ENCODE peak calls at places on chromosomes 2 and 18, in six cellular contexts. W, D, K, R, E and Z are unnamed samples. For H3K27me3, the result is how much of the 10 kb centered on the place peaks cover.

GRCh38 chr2:133407341-133407740 is 160.9 kb downstream of the NCKAP5 start:
- DNase-seq in W (no peak), D (no peak), K (no peak), R (no peak), E (no peak), Z (no peak)

GRCh38 chr18:56086176-56086575 is 498.2 kb upstream of the TCF4 start:
- DNase-seq in W (no peak), D (no peak), K (no peak), R (peak), E (no peak), Z (no peak)

GRCh38 chr2:222299926-222300724 is 1.3 kb upstream of the PAX3 start:
- DNase-seq in W (no peak), D (peak), K (no peak), R (no peak), E (no peak), Z (no peak)

GRCh38 chr2:52428224-52428623 is 1339.4 kb upstream of the CHAC2 start:
- DNase-seq in W (no peak), D (peak), K (no peak), R (no peak), E (no peak), Z (no peak)

GRCh38 chr2:143345887-143346612 is 216.8 kb downstream of the ARHGAP15 start:
- DNase-seq in W (no peak), D (no peak), K (no peak), R (no peak), E (no peak), Z (no peak)

GRCh38 chr18:54957987-54958386 is 1.3 kb downstream of the CCDC68 start:
- DNase-seq in W (peak), D (no peak), K (no peak), R (peak), E (no peak), Z (no peak)

GRCh38 chr2:80348953-80349352 is 44.4 kb upstream of the LRRTM1 start:
- DNase-seq in W (no peak), D (no peak), K (no peak), R (no peak), E (no peak), Z (no peak)

GRCh38 chr2:172552547-172553291 is 3.2 kb upstream of the PDK1 start:
- DNase-seq in W (no peak), D (no peak), K (no peak), R (peak), E (no peak), Z (no peak)

GRCh38 chr2:27501042-27501441 is 4.4 kb downstream of the GCKR start:
- DNase-seq in W (no peak), D (no peak), K (no peak), R (no peak), E (no peak), Z (no peak)

GRCh38 chr2:30139131-30139870 is 7.5 kb upstream of the YPEL5 start:
- DNase-seq in W (no peak), D (no peak), K (no peak), R (no peak), E (no peak), Z (no peak)

GRCh38 chr2:197828464-197829135 is 24.2 kb downstream of the PLCL1 start:
- DNase-seq in W (no peak), D (no peak), K (no peak), R (no peak), E (no peak), Z (no peak)

GRCh38 chr2:214379227-214379626 is 31.6 kb upstream of the VWC2L start:
- DNase-seq in W (no peak), D (no peak), K (no peak), R (peak), E (no peak), Z (no peak)

GRCh38 chr2:96795076-96795475 is 21.0 kb upstream of the CNNM3 start:
- DNase-seq in W (no peak), D (no peak), K (peak), R (no peak), E (no peak), Z (no peak)

GRCh38 chr2:144596074-144596871 is 76.4 kb upstream of the ZEB2 start:
- DNase-seq in W (peak), D (peak), K (no peak), R (peak), E (no peak), Z (no peak)

GRCh38 chr2:152434395-152435182 is 99.6 kb downstream of the FMNL2 start:
- DNase-seq in W (no peak), D (peak), K (no peak), R (no peak), E (no peak), Z (no peak)

GRCh38 chr2:76478636-76479035 is 767.9 kb upstream of the GCFC2 start:
- DNase-seq in W (no peak), D (no peak), K (no peak), R (no peak), E (no peak), Z (no peak)

GRCh38 chr2:81529944-81530343 is 1225.4 kb upstream of the LRRTM1 start:
- DNase-seq in W (no peak), D (no peak), K (no peak), R (no peak), E (no peak), Z (no peak)

GRCh38 chr18:63892544-63892943 is 5.0 kb downstream of the SERPINB2 start:
- DNase-seq in W (no peak), D (no peak), K (no peak), R (no peak), E (no peak), Z (no peak)

GRCh38 chr2:221981918-221982317 is 316.9 kb downstream of the PAX3 start:
- DNase-seq in W (no peak), D (no peak), K (no peak), R (no peak), E (no peak), Z (no peak)

GRCh38 chr2:234930397-234930796 is 21.4 kb upstream of the SH3BP4 start:
- DNase-seq in W (no peak), D (no peak), K (no peak), R (no peak), E (no peak), Z (no peak)

GRCh38 chr18:41126541-41127235 is 828.3 kb upstream of the PIK3C3 start:
- DNase-seq in W (no peak), D (no peak), K (no peak), R (peak), E (no peak), Z (no peak)

GRCh38 chr2:25259744-25260124 is 82.0 kb downstream of the DNMT3A start:
- DNase-seq in W (no peak), D (peak), K (no peak), R (no peak), E (no peak), Z (no peak)

GRCh38 chr2:42967959-42968674 is 175.7 kb upstream of the HAAO start:
- DNase-seq in W (no peak), D (no peak), K (peak), R (peak), E (no peak), Z (no peak)

GRCh38 chr18:43877922-43878321 is 600.6 kb upstream of the SYT4 start:
- DNase-seq in W (no peak), D (no peak), K (no peak), R (no peak), E (no peak), Z (no peak)

GRCh38 chr2:201969938-201970785 is 63.5 kb upstream of the FZD7 start:
- DNase-seq in W (no peak), D (no peak), K (no peak), R (peak), E (no peak), Z (no peak)

GRCh38 chr2:179917272-179917671 is 55.9 kb upstream of the ZNF385B start:
- DNase-seq in W (no peak), D (no peak), K (no peak), R (peak), E (no peak), Z (no peak)

GRCh38 chr2:3596891-3597290 is 2.0 kb downstream of the COLEC11 start:
- DNase-seq in W (no peak), D (no peak), K (peak), R (no peak), E (no peak), Z (no peak)

GRCh38 chr18:67875057-67875456 is 358.5 kb upstream of the DSEL start:
- DNase-seq in W (no peak), D (peak), K (no peak), R (no peak), E (no peak), Z (no peak)

GRCh38 chr2:105294844-105295481 is 34.6 kb downstream of the TGFBRAP1 start:
- DNase-seq in W (peak), D (peak), K (no peak), R (peak), E (peak), Z (peak)

GRCh38 chr2:85741811-85742507 is 11.8 kb upstream of the ATOH8 start:
- DNase-seq in W (peak), D (peak), K (peak), R (peak), E (peak), Z (no peak)

GRCh38 chr2:6352247-6352646 is 513.5 kb downstream of the CMPK2 start:
- DNase-seq in W (no peak), D (no peak), K (no peak), R (no peak), E (no peak), Z (peak)

GRCh38 chr2:176169181-176169580 is 12.1 kb downstream of the HOXD3 start:
- DNase-seq in W (no peak), D (no peak), K (no peak), R (no peak), E (no peak), Z (no peak)
- H3K27me3 ChIP-seq in W (under half), D (half or more), K (under half), R (half or more), E (half or more), Z (under half)

GRCh38 chr2:241479026-241479898 is 29.1 kb downstream of the STK25 start:
- DNase-seq in W (no peak), D (no peak), K (no peak), R (no peak), E (no peak), Z (no peak)
- H3K27me3 ChIP-seq in W (under half), D (under half), K (under half), R (under half), E (under half), Z (under half)

DNA sequence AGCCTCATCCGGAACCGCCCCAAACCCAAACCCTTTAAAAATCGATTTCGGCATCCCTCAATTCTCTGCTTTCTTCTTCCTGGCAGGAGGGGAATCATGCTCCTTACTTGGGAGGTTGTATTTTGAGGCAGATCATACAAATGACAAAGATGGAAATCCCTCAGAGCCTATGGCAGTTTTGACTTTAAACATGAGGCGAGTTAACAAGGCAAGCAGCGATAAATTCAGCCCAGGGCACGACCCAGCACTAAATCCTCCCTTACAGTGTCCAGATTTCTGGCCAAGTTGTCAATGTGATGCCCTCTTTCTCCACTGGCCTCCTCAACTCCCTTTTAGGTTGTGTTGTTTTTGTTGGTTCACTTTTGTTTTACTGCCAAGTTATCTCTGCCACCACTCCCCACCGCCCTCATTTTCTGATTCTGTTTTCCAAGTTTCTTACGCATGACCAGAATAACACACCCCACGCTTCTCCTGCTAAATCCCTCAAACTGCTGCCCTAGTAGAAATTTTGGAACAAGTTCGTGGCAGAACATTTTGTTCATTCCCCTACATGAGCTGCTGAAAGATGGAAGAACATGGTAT is 68.3 kb downstream of the CTAGE1 start:
- DNase-seq in W (no peak), D (peak), K (no peak), R (no peak), E (no peak), Z (no peak)
- H3K27me3 ChIP-seq in W (under half), D (half or more), K (under half), R (under half), E (under half), Z (under half)

GRCh38 chr2:127675335-127676261 is at the start of gene LIMS2:
- DNase-seq in W (no peak), D (peak), K (no peak), R (peak), E (peak), Z (no peak)

GRCh38 chr2:127674241-127675209 is 805 bp downstream of the LIMS2 start:
- DNase-seq in W (no peak), D (peak), K (peak), R (no peak), E (no peak), Z (no peak)

GRCh38 chr2:127671557-127672302 is 3.6 kb downstream of the LIMS2 start:
- DNase-seq in W (no peak), D (no peak), K (no peak), R (no peak), E (no peak), Z (no peak)

GRCh38 chr2:127672341-127673303 is 2.7 kb downstream of the LIMS2 start:
- DNase-seq in W (no peak), D (no peak), K (no peak), R (no peak), E (no peak), Z (no peak)

DNA sequence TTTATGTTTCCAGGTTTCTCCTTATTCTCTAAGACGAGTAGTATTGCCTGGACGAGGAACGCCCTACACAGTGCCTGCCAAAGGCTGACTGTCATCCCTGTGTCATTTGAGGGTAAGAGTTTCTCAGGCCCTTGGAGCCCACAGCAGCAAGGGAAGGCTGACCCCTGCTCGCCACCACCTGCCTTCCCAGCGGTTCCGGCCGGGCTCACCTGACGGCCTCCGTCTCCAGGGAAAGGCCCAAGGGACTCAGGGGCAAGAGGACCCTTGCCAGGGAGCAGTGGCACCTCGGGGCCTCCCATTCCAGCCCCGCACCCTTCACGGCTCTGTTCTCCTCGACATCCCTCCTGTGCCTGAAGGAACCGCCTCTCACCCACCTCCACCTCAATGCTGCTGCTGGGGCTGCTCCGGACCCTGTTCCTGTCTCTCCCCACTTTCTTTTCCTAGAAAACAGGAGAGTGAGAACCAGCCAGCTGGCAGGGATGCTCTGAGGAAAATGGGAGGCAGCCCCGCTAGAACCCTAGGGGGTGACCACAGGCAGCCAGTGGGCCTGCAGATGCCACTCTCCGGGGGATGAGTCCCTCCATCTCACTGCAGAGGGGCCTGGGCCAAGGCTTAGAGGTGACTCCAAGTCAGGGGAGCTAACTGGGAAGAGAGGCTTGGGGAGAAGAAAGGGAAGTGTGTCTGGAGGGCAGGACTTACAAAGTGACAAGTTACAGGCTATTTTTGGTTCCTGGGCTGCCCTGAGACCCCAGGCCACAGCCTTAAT is 1.8 kb downstream of the LIMS2 start:
- DNase-seq in W (no peak), D (no peak), K (no peak), R (no peak), E (no peak), Z (no peak)
- H3K27me3 ChIP-seq in W (under half), D (half or more), K (under half), R (under half), E (under half), Z (under half)

GRCh38 chr2:218875692-218876246 is 4.9 kb upstream of the WNT10A start:
- DNase-seq in W (no peak), D (no peak), K (no peak), R (no peak), E (no peak), Z (no peak)

GRCh38 chr2:218871345-218872302 is 9.0 kb upstream of the WNT10A start:
- DNase-seq in W (no peak), D (no peak), K (no peak), R (no peak), E (no peak), Z (no peak)

GRCh38 chr2:218872645-218873358 is 7.8 kb upstream of the WNT10A start:
- DNase-seq in W (no peak), D (peak), K (no peak), R (no peak), E (no peak), Z (no peak)

GRCh38 chr2:218870984-218871344 is 9.7 kb upstream of the WNT10A start:
- DNase-seq in W (no peak), D (no peak), K (peak), R (no peak), E (no peak), Z (no peak)

GRCh38 chr2:218873359-218874194 is 7.1 kb upstream of the WNT10A start:
- DNase-seq in W (no peak), D (peak), K (no peak), R (no peak), E (no peak), Z (no peak)
- H3K27me3 ChIP-seq in W (under half), D (half or more), K (under half), R (half or more), E (under half), Z (under half)

DNA sequence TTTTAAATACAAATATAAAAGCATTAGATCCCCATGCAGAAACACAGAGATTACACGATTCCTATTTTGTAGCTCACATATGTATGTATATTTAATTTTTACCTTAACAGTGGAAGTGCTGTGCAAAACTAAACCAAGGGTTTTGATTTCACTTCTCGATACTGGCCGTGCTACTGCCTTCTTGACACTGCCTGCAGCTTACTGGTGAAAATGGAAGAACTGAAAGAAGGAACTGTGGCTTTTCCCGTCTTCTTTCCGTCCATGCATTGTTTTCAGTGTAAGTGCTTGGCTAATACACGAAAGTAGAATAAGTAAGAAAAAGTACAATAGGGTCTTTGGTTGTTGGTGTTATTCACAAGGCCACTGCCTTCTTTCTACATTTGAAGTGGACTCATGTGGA is 129.5 kb downstream of the NDUFA10 start:
- DNase-seq in W (no peak), D (no peak), K (no peak), R (no peak), E (no peak), Z (no peak)
- H3K27me3 ChIP-seq in W (under half), D (under half), K (under half), R (under half), E (under half), Z (under half)

GRCh38 chr18:48188609-48189008 is 220.6 kb downstream of the ZBTB7C start:
- DNase-seq in W (no peak), D (no peak), K (no peak), R (no peak), E (no peak), Z (no peak)
- H3K27me3 ChIP-seq in W (under half), D (under half), K (under half), R (under half), E (under half), Z (under half)